ENCODE peak calls at places on chromosomes 3 and 15, in seven cellular contexts. One of them, this sample, is unnamed. For H3K27me3, the result is how much of the 10 kb centered on the place peaks cover.

GRCh38 chr15:94008101-94009080 is 223.0 kb upstream of the MCTP2 start:
- DNase-seq in keratinocyte: no peak
- DNase-seq in ovary: no peak
- DNase-seq in prostate gland: no peak
- DNase-seq in body of pancreas: no peak
- DNase-seq in neural progenitor cell: no peak
- DNase-seq in PC-3: no peak
- DNase-seq in this sample: no peak

GRCh38 chr3:16059700-16060357 is 114.7 kb upstream of the GALNT15 start:
- DNase-seq in neural progenitor cell: no peak
- DNase-seq in body of pancreas: no peak
- DNase-seq in prostate gland: no peak
- DNase-seq in ovary: no peak
- DNase-seq in keratinocyte: no peak
- DNase-seq in PC-3: no peak
- DNase-seq in this sample: no peak

GRCh38 chr15:75694241-75695182 is 18.1 kb downstream of the CSPG4 start:
- DNase-seq in ovary: peak
- DNase-seq in neural progenitor cell: peak
- DNase-seq in prostate gland: peak
- DNase-seq in keratinocyte: peak
- DNase-seq in PC-3: peak
- DNase-seq in body of pancreas: peak
- DNase-seq in this sample: peak

GRCh38 chr3:170467560-170467959 is 48.9 kb downstream of the CLDN11 start:
- DNase-seq in PC-3: no peak
- DNase-seq in ovary: no peak
- DNase-seq in neural progenitor cell: no peak
- DNase-seq in prostate gland: no peak
- DNase-seq in body of pancreas: no peak
- DNase-seq in keratinocyte: no peak
- DNase-seq in this sample: no peak

GRCh38 chr3:190323241-190323617 is 983 bp upstream of the CLDN1 start:
- DNase-seq in body of pancreas: peak
- DNase-seq in keratinocyte: no peak
- DNase-seq in neural progenitor cell: no peak
- DNase-seq in PC-3: no peak
- DNase-seq in ovary: no peak
- DNase-seq in prostate gland: no peak
- DNase-seq in this sample: no peak

GRCh38 chr3:151859125-151859741 is 14.2 kb upstream of the SUCNR1 start:
- DNase-seq in prostate gland: no peak
- DNase-seq in PC-3: no peak
- DNase-seq in keratinocyte: no peak
- DNase-seq in body of pancreas: no peak
- DNase-seq in neural progenitor cell: no peak
- DNase-seq in ovary: no peak
- DNase-seq in this sample: no peak

GRCh38 chr3:125054436-125055164 is 1.2 kb downstream of the HEG1 start:
- DNase-seq in PC-3: peak
- DNase-seq in prostate gland: no peak
- DNase-seq in neural progenitor cell: peak
- DNase-seq in ovary: no peak
- DNase-seq in keratinocyte: no peak
- DNase-seq in body of pancreas: peak
- DNase-seq in this sample: no peak

GRCh38 chr3:136343446-136343845 is 93.3 kb downstream of the PCCB start:
- DNase-seq in keratinocyte: no peak
- DNase-seq in prostate gland: no peak
- DNase-seq in body of pancreas: peak
- DNase-seq in PC-3: no peak
- DNase-seq in ovary: no peak
- DNase-seq in neural progenitor cell: no peak
- DNase-seq in this sample: no peak

GRCh38 chr3:20405731-20406130 is 219.7 kb upstream of the SGO1 start:
- DNase-seq in body of pancreas: peak
- DNase-seq in prostate gland: no peak
- DNase-seq in keratinocyte: no peak
- DNase-seq in PC-3: no peak
- DNase-seq in ovary: no peak
- DNase-seq in neural progenitor cell: no peak
- DNase-seq in this sample: no peak

GRCh38 chr15:98113357-98113756 is 152.9 kb downstream of the ARRDC4 start:
- DNase-seq in body of pancreas: no peak
- DNase-seq in neural progenitor cell: no peak
- DNase-seq in prostate gland: no peak
- DNase-seq in PC-3: no peak
- DNase-seq in ovary: no peak
- DNase-seq in keratinocyte: no peak
- DNase-seq in this sample: no peak

GRCh38 chr3:178097576-178097975 is 438.7 kb upstream of the KCNMB2 start:
- DNase-seq in ovary: no peak
- DNase-seq in keratinocyte: no peak
- DNase-seq in prostate gland: no peak
- DNase-seq in body of pancreas: peak
- DNase-seq in neural progenitor cell: no peak
- DNase-seq in PC-3: no peak
- DNase-seq in this sample: no peak

GRCh38 chr3:148680289-148680688 is 17.4 kb upstream of the AGTR1 start:
- DNase-seq in body of pancreas: no peak
- DNase-seq in prostate gland: no peak
- DNase-seq in neural progenitor cell: no peak
- DNase-seq in keratinocyte: no peak
- DNase-seq in PC-3: no peak
- DNase-seq in ovary: no peak
- DNase-seq in this sample: no peak

GRCh38 chr3:54970895-54971294 is 43.0 kb upstream of the LRTM1 start:
- DNase-seq in ovary: no peak
- DNase-seq in keratinocyte: no peak
- DNase-seq in body of pancreas: no peak
- DNase-seq in prostate gland: no peak
- DNase-seq in neural progenitor cell: no peak
- DNase-seq in PC-3: no peak
- DNase-seq in this sample: no peak

GRCh38 chr15:61702224-61703120 is 357.8 kb downstream of the VPS13C start:
- DNase-seq in prostate gland: peak
- DNase-seq in neural progenitor cell: peak
- DNase-seq in body of pancreas: no peak
- DNase-seq in ovary: no peak
- DNase-seq in keratinocyte: no peak
- DNase-seq in PC-3: peak
- DNase-seq in this sample: no peak

GRCh38 chr3:137906985-137907649 is 102.8 kb upstream of the CLDN18 start:
- DNase-seq in neural progenitor cell: no peak
- DNase-seq in keratinocyte: no peak
- DNase-seq in body of pancreas: no peak
- DNase-seq in PC-3: no peak
- DNase-seq in prostate gland: no peak
- DNase-seq in ovary: no peak
- DNase-seq in this sample: no peak

GRCh38 chr3:45551214-45552010 is 43.1 kb upstream of the LIMD1 start:
- DNase-seq in prostate gland: no peak
- DNase-seq in body of pancreas: peak
- DNase-seq in keratinocyte: peak
- DNase-seq in ovary: peak
- DNase-seq in neural progenitor cell: no peak
- DNase-seq in PC-3: peak
- DNase-seq in this sample: no peak

GRCh38 chr3:8233938-8234337 is 267.7 kb upstream of the LMCD1 start:
- DNase-seq in neural progenitor cell: no peak
- DNase-seq in prostate gland: no peak
- DNase-seq in body of pancreas: no peak
- DNase-seq in PC-3: no peak
- DNase-seq in keratinocyte: no peak
- DNase-seq in ovary: no peak
- DNase-seq in this sample: no peak

GRCh38 chr15:65373163-65373651 is 4.6 kb downstream of the IGDCC3 start:
- DNase-seq in ovary: no peak
- DNase-seq in PC-3: no peak
- DNase-seq in neural progenitor cell: peak
- DNase-seq in keratinocyte: no peak
- DNase-seq in body of pancreas: no peak
- DNase-seq in prostate gland: no peak
- DNase-seq in this sample: no peak

GRCh38 chr3:151697496-151697895 is 36.2 kb upstream of the AADACL2 start:
- DNase-seq in PC-3: no peak
- DNase-seq in prostate gland: no peak
- DNase-seq in body of pancreas: no peak
- DNase-seq in keratinocyte: no peak
- DNase-seq in neural progenitor cell: no peak
- DNase-seq in ovary: no peak
- DNase-seq in this sample: no peak

GRCh38 chr3:162217603-162218002 is 721.0 kb downstream of the OTOL1 start:
- DNase-seq in prostate gland: no peak
- DNase-seq in ovary: no peak
- DNase-seq in body of pancreas: no peak
- DNase-seq in keratinocyte: no peak
- DNase-seq in neural progenitor cell: no peak
- DNase-seq in PC-3: peak
- DNase-seq in this sample: no peak

GRCh38 chr3:97658670-97659285 is 105.8 kb upstream of the ARL6 start:
- DNase-seq in body of pancreas: no peak
- DNase-seq in ovary: no peak
- DNase-seq in prostate gland: no peak
- DNase-seq in neural progenitor cell: peak
- DNase-seq in keratinocyte: no peak
- DNase-seq in PC-3: peak
- DNase-seq in this sample: no peak

GRCh38 chr15:47565986-47566385 is 151.3 kb upstream of the SEMA6D start:
- DNase-seq in PC-3: no peak
- DNase-seq in prostate gland: no peak
- DNase-seq in ovary: no peak
- DNase-seq in body of pancreas: no peak
- DNase-seq in neural progenitor cell: no peak
- DNase-seq in keratinocyte: no peak
- DNase-seq in this sample: no peak

GRCh38 chr3:66428733-66429132 is 72.1 kb downstream of the LRIG1 start:
- DNase-seq in prostate gland: peak
- DNase-seq in neural progenitor cell: no peak
- DNase-seq in body of pancreas: peak
- DNase-seq in PC-3: peak
- DNase-seq in ovary: peak
- DNase-seq in keratinocyte: peak
- DNase-seq in this sample: peak

GRCh38 chr15:50232791-50233190 is 32.7 kb downstream of the HDC start:
- DNase-seq in PC-3: no peak
- DNase-seq in ovary: no peak
- DNase-seq in neural progenitor cell: no peak
- DNase-seq in keratinocyte: no peak
- DNase-seq in body of pancreas: no peak
- DNase-seq in prostate gland: no peak
- DNase-seq in this sample: no peak

GRCh38 chr15:50235794-50236193 is 29.7 kb downstream of the HDC start:
- DNase-seq in ovary: no peak
- DNase-seq in neural progenitor cell: no peak
- DNase-seq in keratinocyte: no peak
- DNase-seq in PC-3: no peak
- DNase-seq in prostate gland: no peak
- DNase-seq in body of pancreas: no peak
- DNase-seq in this sample: no peak

GRCh38 chr15:50231761-50232160 is 33.8 kb downstream of the HDC start:
- DNase-seq in body of pancreas: no peak
- DNase-seq in prostate gland: no peak
- DNase-seq in keratinocyte: no peak
- DNase-seq in ovary: no peak
- DNase-seq in PC-3: no peak
- DNase-seq in neural progenitor cell: no peak
- DNase-seq in this sample: no peak

GRCh38 chr15:50234764-50235163 is 30.8 kb downstream of the HDC start:
- DNase-seq in ovary: no peak
- DNase-seq in keratinocyte: no peak
- DNase-seq in prostate gland: no peak
- DNase-seq in body of pancreas: no peak
- DNase-seq in PC-3: no peak
- DNase-seq in neural progenitor cell: no peak
- DNase-seq in this sample: no peak

GRCh38 chr15:50233192-50233736 is 32.3 kb downstream of the HDC start:
- DNase-seq in ovary: no peak
- DNase-seq in PC-3: no peak
- DNase-seq in neural progenitor cell: no peak
- DNase-seq in prostate gland: no peak
- DNase-seq in keratinocyte: no peak
- DNase-seq in body of pancreas: no peak
- DNase-seq in this sample: no peak
- H3K27ac ChIP-seq in ovary: no peak
- H3K27ac ChIP-seq in PC-3: no peak
- H3K27ac ChIP-seq in neural progenitor cell: no peak
- H3K27ac ChIP-seq in prostate gland: no peak
- H3K27ac ChIP-seq in keratinocyte: no peak
- H3K27ac ChIP-seq in body of pancreas: no peak
- H3K27ac ChIP-seq in this sample: no peak

DNA sequence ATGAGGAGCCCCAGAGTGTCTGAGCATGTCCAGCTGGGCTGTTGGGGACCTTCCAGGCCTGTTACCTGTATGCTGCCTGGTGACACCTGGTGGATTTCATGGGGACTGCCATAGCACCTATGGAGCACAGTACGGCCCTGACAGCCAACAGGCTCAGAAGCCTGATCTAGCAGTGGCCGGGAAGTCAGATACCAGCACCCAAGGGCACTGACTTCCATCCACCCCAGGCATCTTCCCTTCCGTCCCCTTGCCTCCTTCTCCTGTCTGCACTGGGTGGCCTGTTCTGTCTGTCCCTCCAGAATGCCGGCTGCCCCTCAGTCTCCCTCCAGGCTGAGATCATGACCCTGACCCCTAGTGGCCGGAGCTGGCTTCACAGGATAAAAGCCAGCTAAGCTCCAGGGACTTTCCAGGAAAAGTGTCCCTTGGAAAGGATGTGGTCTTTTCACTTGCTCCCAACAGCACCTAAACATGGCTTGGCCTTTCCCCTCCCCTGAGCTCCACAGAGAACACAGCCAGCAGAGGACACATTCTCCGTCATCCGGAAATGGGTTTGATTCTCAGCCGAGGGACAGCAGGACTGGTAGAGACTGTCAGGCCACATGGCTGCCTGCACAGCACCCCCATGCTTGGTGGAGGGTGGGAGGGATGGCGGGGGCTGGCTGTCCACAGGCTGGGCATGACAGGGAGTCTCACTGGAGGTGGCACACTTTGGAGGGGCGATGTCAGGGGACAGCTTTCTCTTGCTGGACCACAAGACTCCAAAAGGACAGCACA is 9.5 kb downstream of the RPS17 start:
- DNase-seq in keratinocyte: no peak
- DNase-seq in body of pancreas: peak
- DNase-seq in prostate gland: peak
- DNase-seq in neural progenitor cell: peak
- DNase-seq in ovary: peak
- DNase-seq in PC-3: peak
- DNase-seq in this sample: no peak
- H3K27me3 ChIP-seq in keratinocyte: under half
- H3K27me3 ChIP-seq in body of pancreas: under half
- H3K27me3 ChIP-seq in prostate gland: under half
- H3K27me3 ChIP-seq in neural progenitor cell: under half
- H3K27me3 ChIP-seq in ovary: under half
- H3K27me3 ChIP-seq in PC-3: under half
- H3K27me3 ChIP-seq in this sample: under half

GRCh38 chr3:111473550-111473949 is 68.4 kb upstream of the CD96 start:
- DNase-seq in neural progenitor cell: peak
- DNase-seq in PC-3: no peak
- DNase-seq in keratinocyte: no peak
- DNase-seq in body of pancreas: no peak
- DNase-seq in ovary: no peak
- DNase-seq in prostate gland: no peak
- DNase-seq in this sample: no peak
- TF ChIP-seq CTCF in neural progenitor cell: peak
- TF ChIP-seq CTCF in PC-3: no peak
- TF ChIP-seq CTCF in keratinocyte: no peak
- TF ChIP-seq CTCF in body of pancreas: no peak
- TF ChIP-seq CTCF in ovary: no peak
- TF ChIP-seq CTCF in prostate gland: no peak
- TF ChIP-seq CTCF in this sample: no peak

GRCh38 chr3:179717219-179717618 is 64.4 kb downstream of the USP13 start:
- DNase-seq in PC-3: no peak
- DNase-seq in ovary: no peak
- DNase-seq in body of pancreas: no peak
- DNase-seq in keratinocyte: no peak
- DNase-seq in neural progenitor cell: no peak
- DNase-seq in prostate gland: no peak
- DNase-seq in this sample: no peak
- H3K27ac ChIP-seq in PC-3: no peak
- H3K27ac ChIP-seq in ovary: no peak
- H3K27ac ChIP-seq in body of pancreas: no peak
- H3K27ac ChIP-seq in keratinocyte: no peak
- H3K27ac ChIP-seq in neural progenitor cell: no peak
- H3K27ac ChIP-seq in prostate gland: no peak
- H3K27ac ChIP-seq in this sample: no peak